ENCODE peak calls at places on chromosomes 7 and 10, in eight cellular contexts. B is breast epithelium, W is H54, N is stomach, R is body of pancreas, A is GM12892, S is uterus, J is heart left ventricle. I is an unnamed sample.

GRCh38 chr10:87095241-87095945 is 387 bp downstream of the SHLD2 start:
- DNase-seq in B (peak), W (peak), N (peak), R (peak), A (peak), S (peak), J (peak), I (peak)

GRCh38 chr7:108026647-108027046 is 23.7 kb upstream of the LAMB1 start:
- DNase-seq in B (no peak), W (no peak), N (no peak), R (no peak), A (no peak), S (no peak), J (no peak), I (no peak)

GRCh38 chr7:78492146-78492545 is 693.6 kb downstream of the PHTF2 start:
- DNase-seq in B (no peak), W (no peak), N (no peak), R (no peak), A (no peak), S (no peak), J (no peak), I (no peak)

GRCh38 chr7:2864999-2865670 is 21.0 kb upstream of the GNA12 start:
- DNase-seq in B (peak), W (peak), N (peak), R (peak), A (peak), S (peak), J (peak), I (no peak)

GRCh38 chr10:112261281-112261822 is 21.8 kb upstream of the TECTB start:
- DNase-seq in B (no peak), W (no peak), N (no peak), R (no peak), A (no peak), S (no peak), J (no peak), I (no peak)

GRCh38 chr7:17564678-17565209 is 266.3 kb downstream of the AHR start:
- DNase-seq in B (no peak), W (no peak), N (no peak), R (no peak), A (no peak), S (no peak), J (no peak), I (no peak)

GRCh38 chr7:130127404-130128395 is 57.4 kb downstream of the KLHDC10 start:
- DNase-seq in B (no peak), W (no peak), N (no peak), R (no peak), A (no peak), S (no peak), J (no peak), I (no peak)

GRCh38 chr7:28774529-28775057 is 183.5 kb downstream of the TRIL start:
- DNase-seq in B (no peak), W (no peak), N (no peak), R (no peak), A (no peak), S (no peak), J (no peak), I (no peak)

GRCh38 chr7:146201945-146202344 is 85.3 kb downstream of the CNTNAP2 start:
- DNase-seq in B (no peak), W (no peak), N (no peak), R (no peak), A (no peak), S (no peak), J (no peak), I (no peak)

GRCh38 chr7:150322114-150322832 is 882 bp upstream of the LRRC61 start:
- DNase-seq in B (no peak), W (no peak), N (no peak), R (peak), A (no peak), S (no peak), J (no peak), I (no peak)

GRCh38 chr7:100892364-100893317 is 3.0 kb downstream of the ACHE start:
- DNase-seq in B (no peak), W (no peak), N (no peak), R (no peak), A (no peak), S (no peak), J (peak), I (no peak)

GRCh38 chr10:14062528-14063260 is 268.0 kb downstream of the FRMD4A start:
- DNase-seq in B (no peak), W (no peak), N (no peak), R (no peak), A (no peak), S (no peak), J (no peak), I (no peak)

GRCh38 chr7:132270517-132270916 is 305.8 kb downstream of the PLXNA4 start:
- DNase-seq in B (no peak), W (no peak), N (no peak), R (no peak), A (no peak), S (no peak), J (no peak), I (no peak)

DNA sequence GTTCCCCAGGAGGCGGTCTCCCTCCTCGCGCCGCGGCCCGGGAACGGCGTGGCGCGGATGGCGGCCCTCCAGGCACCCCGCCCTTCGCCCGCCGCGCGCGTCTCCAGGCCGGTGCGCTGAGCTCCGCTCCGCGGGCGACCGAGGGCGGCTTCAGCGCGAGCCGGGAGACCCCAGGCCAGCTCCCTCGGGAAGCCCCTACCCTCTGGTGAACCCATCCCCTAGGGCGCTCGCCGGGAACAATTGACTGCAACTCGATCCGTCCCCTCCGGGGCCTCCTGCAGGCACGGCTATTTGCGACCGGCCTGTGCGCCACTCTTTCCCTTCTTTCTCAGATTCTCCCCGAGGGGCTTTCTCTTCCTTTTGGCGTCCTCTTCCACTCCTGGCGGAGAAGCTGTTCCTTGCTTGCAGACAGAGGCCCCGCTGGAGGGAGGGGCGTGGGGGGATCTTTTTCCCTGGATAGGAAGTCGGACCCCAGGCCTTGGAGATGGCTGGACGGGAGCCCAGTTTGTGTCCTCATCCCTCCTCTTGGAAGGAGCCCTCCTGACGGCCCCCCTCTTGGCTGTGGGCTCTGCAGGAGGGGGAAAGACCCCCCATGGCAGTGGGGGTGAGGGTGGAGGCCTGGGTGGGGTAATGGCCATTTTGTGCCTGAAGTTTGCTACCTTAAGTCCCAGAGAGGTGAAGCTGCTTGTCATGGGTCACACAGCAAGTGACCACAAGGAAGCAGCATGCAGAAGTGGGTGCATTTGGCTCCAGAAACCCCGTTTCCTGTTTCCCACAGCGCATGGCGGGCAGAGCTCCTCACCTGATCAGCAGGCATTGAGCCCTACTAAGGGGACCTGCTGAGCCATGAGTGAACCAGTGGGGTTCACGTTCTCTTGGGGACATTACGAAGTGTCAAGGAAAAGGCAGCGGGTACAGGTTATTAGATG is 171.2 kb upstream of the TNRC18 start:
- DNase-seq in B (no peak), W (peak), N (no peak), R (no peak), A (no peak), S (peak), J (no peak), I (no peak)
- TF ChIP-seq POLR2A in B (no peak), W (peak), N (no peak), R (no peak), A (peak), S (no peak), J (no peak), I (no peak)

GRCh38 chr10:124268976-124269375 is 149.7 kb downstream of the OAT start:
- DNase-seq in B (no peak), W (no peak), N (no peak), R (no peak), A (no peak), S (no peak), J (no peak), I (no peak)

GRCh38 chr10:124267231-124267885 is 151.4 kb downstream of the OAT start:
- DNase-seq in B (no peak), W (no peak), N (no peak), R (no peak), A (no peak), S (no peak), J (peak), I (no peak)

GRCh38 chr10:124266468-124267230 is 152.1 kb downstream of the OAT start:
- DNase-seq in B (no peak), W (no peak), N (no peak), R (no peak), A (no peak), S (no peak), J (no peak), I (no peak)

GRCh38 chr10:124265776-124266467 is 152.8 kb downstream of the OAT start:
- DNase-seq in B (no peak), W (no peak), N (no peak), R (no peak), A (no peak), S (no peak), J (no peak), I (peak)

GRCh38 chr10:124267911-124268549 is 150.7 kb downstream of the OAT start:
- DNase-seq in B (no peak), W (no peak), N (no peak), R (no peak), A (no peak), S (no peak), J (no peak), I (no peak)
- TF ChIP-seq POLR2A in B (no peak), W (no peak), N (no peak), R (no peak), A (no peak), S (no peak), J (no peak), I (no peak)

GRCh38 chr10:16965740-16966447 is 148.7 kb upstream of the RSU1 start:
- DNase-seq in B (peak), W (peak), N (no peak), R (peak), A (no peak), S (no peak), J (no peak), I (no peak)
- TF ChIP-seq POLR2A in B (no peak), W (no peak), N (no peak), R (no peak), A (no peak), S (no peak), J (no peak), I (no peak)

GRCh38 chr7:329691-330281 is 39.8 kb downstream of the FOXL3 start:
- DNase-seq in B (no peak), W (no peak), N (peak), R (no peak), A (no peak), S (no peak), J (no peak), I (no peak)
- TF ChIP-seq POLR2A in B (no peak), W (no peak), N (no peak), R (no peak), A (no peak), S (no peak), J (no peak), I (no peak)

DNA sequence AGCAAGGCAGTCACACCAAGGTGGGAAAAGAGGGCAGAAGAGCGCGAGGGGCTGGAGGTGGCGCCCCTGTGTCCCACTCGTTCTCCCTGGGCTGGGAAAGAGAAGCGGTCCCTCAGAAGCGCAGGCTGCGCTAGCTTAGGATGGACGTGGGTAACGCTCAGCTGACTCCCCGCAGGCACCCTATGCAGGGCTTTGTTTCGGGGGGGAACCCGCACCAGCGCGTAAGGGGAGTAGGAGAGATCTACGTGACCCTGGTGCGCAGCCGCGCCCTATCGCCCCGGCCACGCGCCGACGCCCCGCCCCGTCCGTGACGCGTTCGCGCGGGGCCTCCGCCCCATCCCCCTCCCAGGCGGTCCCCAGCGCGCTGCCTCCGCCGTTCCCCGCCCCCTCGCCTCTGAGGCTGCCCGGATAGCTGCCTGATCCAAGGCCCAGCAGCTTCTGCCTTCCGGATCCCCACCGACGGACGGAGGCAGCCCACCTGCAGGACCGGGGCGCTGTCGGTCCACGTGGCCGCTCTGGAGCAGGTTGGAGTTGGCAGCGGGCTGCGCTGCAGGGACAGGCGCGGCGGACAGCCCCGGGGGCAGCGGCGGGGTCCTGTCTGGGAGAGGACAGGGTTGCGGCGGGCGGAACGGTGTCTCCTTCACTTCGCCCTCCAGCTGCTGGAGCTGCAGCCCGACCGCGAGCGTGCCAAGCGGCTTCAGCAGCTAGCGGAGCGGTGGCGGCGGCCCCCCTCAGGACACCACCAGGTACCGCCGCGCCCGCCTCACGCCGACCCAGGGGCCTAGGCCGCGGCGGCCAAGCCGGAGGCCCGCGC is at the start of gene VDAC2:
- DNase-seq in B (peak), W (peak), N (peak), R (peak), A (peak), S (peak), J (peak), I (peak)
- TF ChIP-seq POLR2A in B (peak), W (peak), N (no peak), R (peak), A (peak), S (peak), J (peak), I (peak)

GRCh38 chr7:42671627-42672026 is 240.2 kb downstream of the C7orf25 start:
- DNase-seq in B (no peak), W (no peak), N (no peak), R (no peak), A (no peak), S (no peak), J (no peak), I (no peak)

GRCh38 chr7:42666994-42667393 is 244.9 kb downstream of the C7orf25 start:
- DNase-seq in B (no peak), W (no peak), N (no peak), R (no peak), A (no peak), S (no peak), J (no peak), I (no peak)

GRCh38 chr7:42677751-42678231 is 234.1 kb downstream of the C7orf25 start:
- DNase-seq in B (no peak), W (peak), N (no peak), R (peak), A (no peak), S (peak), J (peak), I (no peak)

GRCh38 chr7:42673951-42674350 is 237.9 kb downstream of the C7orf25 start:
- DNase-seq in B (no peak), W (no peak), N (no peak), R (no peak), A (no peak), S (no peak), J (no peak), I (no peak)

DNA sequence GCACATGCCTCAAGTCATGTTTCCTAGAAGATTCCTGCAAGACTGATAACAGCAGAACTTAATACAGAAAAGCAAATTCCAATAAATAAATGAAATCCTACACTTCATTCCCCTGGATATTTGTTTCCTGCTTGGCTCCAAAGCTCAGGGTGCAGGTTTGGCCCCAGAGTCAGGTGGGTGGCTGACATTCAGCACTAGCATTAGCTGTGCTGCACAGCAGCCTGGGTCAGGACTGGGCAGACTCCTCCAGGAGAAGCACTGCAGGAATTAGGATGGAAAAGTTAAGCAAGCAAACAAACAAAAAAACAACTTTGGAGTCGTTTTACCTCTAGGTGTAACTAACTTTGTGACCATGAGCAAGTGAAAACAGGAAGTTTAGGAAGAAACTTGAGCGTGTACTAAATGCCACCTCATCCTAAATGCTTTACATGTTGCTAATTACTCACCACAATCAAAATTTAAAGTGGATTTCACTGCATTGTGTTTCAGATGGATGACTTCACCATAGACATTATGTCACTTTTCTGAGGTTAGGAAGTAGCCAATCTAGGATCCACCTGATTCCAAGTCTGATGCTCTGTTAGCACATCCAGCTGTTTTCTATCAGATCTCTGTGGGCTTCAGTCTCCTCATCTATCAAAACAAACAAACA is 239.4 kb downstream of the C7orf25 start:
- DNase-seq in B (no peak), W (no peak), N (no peak), R (no peak), A (no peak), S (no peak), J (no peak), I (no peak)
- TF ChIP-seq POLR2A in B (no peak), W (no peak), N (no peak), R (no peak), A (no peak), S (no peak), J (no peak), I (no peak)

I was measured in gastrocnemius medialis.